ENCODE peak calls at places on chromosomes 2 and 18, in five cellular contexts. I is GM23248, P is T-cell, E is globus pallidus, A is SJSA1. Z is an unnamed sample.

GRCh38 chr2:46493241-46493970 is 14.0 kb downstream of the TMEM247 start:
- DNase-seq in I (peak), P (no peak), E (no peak), A (peak), Z (peak)

GRCh38 chr2:73423913-73424312 is 38.3 kb downstream of the ALMS1 start:
- DNase-seq in I (no peak), P (no peak), E (no peak), A (no peak), Z (no peak)

GRCh38 chr18:21682276-21683051 is 22.1 kb downstream of the ABHD3 start:
- DNase-seq in I (peak), P (peak), E (peak), A (peak), Z (peak)

GRCh38 chr2:37730037-37730813 is 58.8 kb upstream of the CDC42EP3 start:
- DNase-seq in I (no peak), P (no peak), E (no peak), A (no peak), Z (no peak)

GRCh38 chr18:35029103-35029502 is 12.1 kb upstream of the MAPRE2 start:
- DNase-seq in I (peak), P (no peak), E (no peak), A (peak), Z (peak)

GRCh38 chr2:11411768-11412448 is 54.1 kb downstream of the E2F6 start:
- DNase-seq in I (peak), P (no peak), E (peak), A (peak), Z (peak)

GRCh38 chr2:213065583-213066444 is 85.6 kb downstream of the IKZF2 start:
- DNase-seq in I (peak), P (peak), E (no peak), A (no peak), Z (peak)

GRCh38 chr2:17830053-17831034 is 14.1 kb downstream of the MSGN1 start:
- DNase-seq in I (peak), P (peak), E (peak), A (peak), Z (peak)

GRCh38 chr2:109201465-109202420 is 72.7 kb downstream of the SH3RF3 start:
- DNase-seq in I (no peak), P (no peak), E (no peak), A (no peak), Z (peak)

GRCh38 chr18:13112982-13113381 is 105.6 kb upstream of the LDLRAD4 start:
- DNase-seq in I (peak), P (no peak), E (peak), A (no peak), Z (peak)

GRCh38 chr2:8663997-8664396 is 17.9 kb upstream of the ID2 start:
- DNase-seq in I (no peak), P (peak), E (no peak), A (no peak), Z (no peak)

GRCh38 chr2:188495990-188496431 is 204.3 kb downstream of the GULP1 start:
- DNase-seq in I (peak), P (no peak), E (no peak), A (peak), Z (peak)

GRCh38 chr2:33312389-33312788 is 164.1 kb upstream of the RASGRP3 start:
- DNase-seq in I (peak), P (no peak), E (no peak), A (no peak), Z (no peak)

GRCh38 chr2:101518470-101519172 is 43.7 kb upstream of the RFX8 start:
- DNase-seq in I (peak), P (no peak), E (peak), A (peak), Z (peak)

Z was measured in AG20443.